ENCODE peak calls at places on chromosome 6, in seven cellular contexts. H is SK-N-MC, W is prostate gland, K is body of pancreas, Z is foreskin fibroblast, T is ascending aorta, L is sigmoid colon. F is an unnamed sample.

GRCh38 chr6:119801041-119801440 is 451.5 kb upstream of the MAN1A1 start:
- DNase-seq in H (no peak), W (no peak), K (no peak), Z (no peak), T (no peak), L (no peak), F (no peak)

GRCh38 chr6:36755435-36756348 is 58.1 kb downstream of the RAB44 start:
- DNase-seq in H (no peak), W (no peak), K (no peak), Z (no peak), T (no peak), L (no peak), F (no peak)

GRCh38 chr6:3825331-3825831 is 23.8 kb upstream of the FAM50B start:
- DNase-seq in H (no peak), W (peak; percentile 65), K (peak; percentile 48), Z (peak; percentile 74), T (peak; percentile 90), L (peak; percentile 77), F (no peak)

GRCh38 chr6:142985286-142985685 is 40.3 kb upstream of the HIVEP2 start:
- DNase-seq in H (no peak), W (no peak), K (no peak), Z (no peak), T (no peak), L (no peak), F (no peak)

GRCh38 chr6:43490523-43490939 is 13.2 kb downstream of the TJAP1 start:
- DNase-seq in H (no peak), W (no peak), K (no peak), Z (no peak), T (no peak), L (no peak), F (no peak)

GRCh38 chr6:80544500-80545055 is 438.1 kb downstream of the BCKDHB start:
- DNase-seq in H (no peak), W (no peak), K (no peak), Z (peak; percentile 34), T (no peak), L (no peak), F (no peak)

GRCh38 chr6:35092362-35093117 is 48.6 kb downstream of the TCP11 start:
- DNase-seq in H (no peak), W (no peak), K (no peak), Z (peak; percentile 87), T (peak; percentile 81), L (peak; percentile 83), F (no peak)

GRCh38 chr6:122389704-122390103 is 9.7 kb upstream of the HSF2 start:
- DNase-seq in H (no peak), W (no peak), K (no peak), Z (no peak), T (no peak), L (no peak), F (no peak)

GRCh38 chr6:136921936-136922679 is at the start of gene SLC35D3:
- DNase-seq in H (no peak), W (no peak), K (peak; percentile 31), Z (peak; percentile 56), T (no peak), L (no peak), F (no peak)

GRCh38 chr6:131948692-131949614 is 2.2 kb downstream of the CCN2 start:
- DNase-seq in H (no peak), W (no peak), K (no peak), Z (peak; percentile 77), T (no peak), L (peak; percentile 80), F (no peak)

GRCh38 chr6:9563996-9564395 is 850.9 kb downstream of the TFAP2A start:
- DNase-seq in H (peak; percentile 92), W (no peak), K (no peak), Z (peak; percentile 33), T (no peak), L (no peak), F (no peak)

GRCh38 chr6:138600726-138601125 is 101.4 kb upstream of the NHSL1 start:
- DNase-seq in H (no peak), W (no peak), K (no peak), Z (peak; percentile 79), T (no peak), L (no peak), F (no peak)

GRCh38 chr6:41258196-41258493 is 28.3 kb downstream of the TREM1 start:
- DNase-seq in H (no peak), W (no peak), K (no peak), Z (no peak), T (no peak), L (no peak), F (no peak)

GRCh38 chr6:140784573-140784972 is 1348.2 kb upstream of the GJE1 start:
- DNase-seq in H (no peak), W (no peak), K (no peak), Z (peak; percentile 48), T (no peak), L (no peak), F (no peak)

GRCh38 chr6:71414486-71414885 is 125.9 kb downstream of the OGFRL1 start:
- DNase-seq in H (no peak), W (no peak), K (no peak), Z (no peak), T (no peak), L (no peak), F (no peak)

GRCh38 chr6:71420693-71421328 is 132.2 kb downstream of the OGFRL1 start:
- DNase-seq in H (no peak), W (peak; percentile 97), K (peak; percentile 98), Z (peak; percentile 97), T (peak; percentile 97), L (peak; percentile 99), F (peak; percentile 98)

GRCh38 chr6:71419954-71420692 is 131.5 kb downstream of the OGFRL1 start:
- DNase-seq in H (no peak), W (peak; percentile 23), K (peak; percentile 71), Z (peak; percentile 81), T (peak; percentile 76), L (peak; percentile 77), F (peak; percentile 87)

GRCh38 chr6:71421611-71422010 is 133.0 kb downstream of the OGFRL1 start:
- DNase-seq in H (no peak), W (no peak), K (no peak), Z (no peak), T (no peak), L (no peak), F (no peak)

DNA sequence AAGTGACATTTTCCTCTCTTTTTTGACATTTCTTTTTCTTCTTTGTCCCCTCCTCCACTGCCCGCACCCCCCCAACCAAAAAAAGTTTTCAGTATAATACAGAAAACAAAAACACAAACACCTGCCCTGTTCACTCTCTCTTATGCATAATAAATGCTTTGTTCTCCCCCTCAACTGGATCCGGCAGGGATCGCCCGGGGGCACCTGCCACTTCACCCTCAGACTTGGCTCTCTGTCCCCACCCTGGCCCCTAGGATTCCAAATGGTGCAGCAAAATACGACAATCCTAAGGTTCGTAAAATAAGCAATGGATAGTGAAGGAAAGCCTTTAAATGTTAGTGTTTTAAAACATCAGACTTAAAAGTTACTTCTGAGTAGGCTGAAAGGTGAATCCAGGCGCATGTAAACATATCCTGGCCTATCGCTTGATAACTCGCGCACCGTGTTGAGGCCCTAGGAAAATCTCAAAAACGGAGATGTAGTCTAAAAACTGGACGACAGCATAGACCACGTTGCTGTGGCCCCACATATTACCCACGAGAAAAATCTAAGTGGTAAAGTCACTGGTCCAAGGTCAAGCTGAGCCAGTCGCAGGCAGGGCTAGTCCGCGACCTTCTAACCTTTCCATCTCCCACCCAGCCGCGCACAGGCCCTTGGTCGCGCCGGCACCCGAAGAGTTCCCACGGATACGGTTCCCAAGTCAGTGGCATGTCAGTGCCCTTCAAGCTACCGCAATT is 130.8 kb downstream of the OGFRL1 start:
- DNase-seq in H (no peak), W (no peak), K (peak; percentile 29), Z (peak; percentile 35), T (no peak), L (no peak), F (peak; percentile 71)
- H3K4me3 ChIP-seq in H (peak overlapping the region; percentile 82), W (peak overlapping the region; percentile 98), K (peak overlapping the region; percentile 89), Z (peak overlapping the region; percentile 95), T (peak overlapping the region; percentile 95), L (peak overlapping the region; percentile 74), F (peak overlapping the region; percentile 96)

DNA sequence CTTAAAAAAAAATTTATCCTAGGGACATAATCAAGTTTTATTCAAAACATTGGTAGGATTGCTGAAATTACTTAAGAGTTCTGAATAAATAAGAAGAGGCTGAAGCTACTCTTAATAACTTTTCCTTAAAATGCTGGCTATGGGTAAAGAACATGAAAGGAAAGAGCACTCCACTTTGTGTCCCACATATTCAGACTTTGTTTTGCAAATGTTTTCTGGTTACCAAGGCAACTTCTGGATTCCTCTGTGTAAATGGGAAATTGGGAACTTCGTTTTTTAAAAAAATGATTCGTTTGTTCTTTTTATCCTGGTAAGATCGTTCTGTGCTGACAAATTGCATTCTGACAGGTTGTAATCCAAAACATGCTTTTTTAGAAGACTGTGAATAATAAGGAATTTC is 115.0 kb downstream of the KIF6 start:
- DNase-seq in H (no peak), W (no peak), K (no peak), Z (no peak), T (no peak), L (no peak), F (no peak)
- H3K4me3 ChIP-seq in H (peak overlapping the region; percentile 20), W (no peak overlapping the region), K (no peak overlapping the region), Z (no peak overlapping the region), T (no peak overlapping the region), L (no peak overlapping the region), F (no peak overlapping the region)

GRCh38 chr6:30885481-30885998 is 1.2 kb downstream of the DDR1 start:
- DNase-seq in H (no peak), W (peak; percentile 89), K (peak; percentile 57), Z (peak; percentile 28), T (peak; percentile 66), L (no peak), F (no peak)

GRCh38 chr6:30888472-30889137 is 4.3 kb downstream of the DDR1 start:
- DNase-seq in H (no peak), W (no peak), K (no peak), Z (peak; percentile 48), T (peak; percentile 53), L (no peak), F (no peak)

GRCh38 chr6:30885999-30886896 is 1.9 kb downstream of the DDR1 start:
- DNase-seq in H (no peak), W (peak; percentile 94), K (peak; percentile 62), Z (peak; percentile 87), T (peak; percentile 65), L (peak; percentile 89), F (peak; percentile 74)

GRCh38 chr6:30887901-30888300 is 3.6 kb downstream of the DDR1 start:
- DNase-seq in H (no peak), W (no peak), K (no peak), Z (peak; percentile 38), T (no peak), L (no peak), F (no peak)

DNA sequence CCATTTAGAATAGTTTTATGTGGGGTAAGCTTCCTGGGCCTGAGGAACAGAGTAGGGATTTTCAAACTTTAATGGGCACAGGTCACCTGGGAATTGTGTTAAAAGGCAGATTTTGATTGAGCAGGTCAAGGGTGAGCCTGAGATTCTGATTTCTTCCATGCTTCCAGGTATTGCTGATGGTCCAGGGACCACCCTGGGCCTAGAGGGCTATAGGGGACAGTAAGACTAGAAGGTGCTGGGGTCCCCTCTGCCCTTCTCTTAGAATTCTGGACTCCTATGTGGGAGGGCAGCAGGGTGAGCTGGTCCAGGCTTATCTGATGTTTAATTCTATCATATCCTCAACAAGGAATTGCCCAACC is 2.6 kb downstream of the DDR1 start:
- DNase-seq in H (no peak), W (no peak), K (no peak), Z (no peak), T (peak; percentile 19), L (no peak), F (no peak)
- H3K4me3 ChIP-seq in H (peak overlapping the region; percentile 80), W (no peak overlapping the region), K (no peak overlapping the region), Z (no peak overlapping the region), T (no peak overlapping the region), L (no peak overlapping the region), F (peak overlapping the region; percentile 83)

DNA sequence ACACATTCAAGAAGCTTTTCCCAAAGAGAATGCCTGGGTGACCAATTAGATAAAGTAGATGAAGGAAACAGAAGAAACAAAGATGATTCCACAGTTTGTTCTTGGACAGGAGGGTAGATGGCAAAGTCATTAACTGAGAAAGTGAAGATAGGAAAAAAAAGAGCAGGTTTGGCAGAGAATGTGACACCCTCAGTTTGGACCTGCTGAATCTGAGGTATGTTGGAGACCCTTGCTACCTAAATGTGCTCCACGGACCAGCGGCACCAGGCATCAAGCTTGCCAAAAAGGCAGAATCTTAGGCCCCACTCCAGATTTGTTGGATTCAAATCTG is 49.7 kb downstream of the ARHGAP18 start:
- DNase-seq in H (no peak), W (no peak), K (no peak), Z (no peak), T (no peak), L (no peak), F (no peak)
- H3K4me3 ChIP-seq in H (no peak overlapping the region), W (peak overlapping the region; percentile 8), K (no peak overlapping the region), Z (peak overlapping the region; percentile 21), T (no peak overlapping the region), L (no peak overlapping the region), F (peak overlapping the region; percentile 51)